ENCODE peak calls at places on chromosomes 7 and 10, in five cellular contexts. One of them, this sample, is unnamed.

GRCh38 chr10:132443605-132443997 is 46.6 kb downstream of the PWWP2B start:
- DNase-seq in AG09309: no peak
- DNase-seq in fibroblast of lung: peak
- DNase-seq in SW 1271: no peak
- DNase-seq in myocyte: no peak
- DNase-seq in this sample: no peak

GRCh38 chr7:73332447-73332846 is 4.5 kb downstream of the FKBP6 start:
- DNase-seq in AG09309: no peak
- DNase-seq in fibroblast of lung: no peak
- DNase-seq in SW 1271: no peak
- DNase-seq in myocyte: no peak
- DNase-seq in this sample: no peak

GRCh38 chr7:47529826-47530555 is 51.9 kb downstream of the TNS3 start:
- DNase-seq in AG09309: no peak
- DNase-seq in fibroblast of lung: no peak
- DNase-seq in SW 1271: no peak
- DNase-seq in myocyte: no peak
- DNase-seq in this sample: no peak

GRCh38 chr7:51263631-51264484 is 52.8 kb downstream of the COBL start:
- DNase-seq in AG09309: no peak
- DNase-seq in fibroblast of lung: no peak
- DNase-seq in SW 1271: no peak
- DNase-seq in myocyte: no peak
- DNase-seq in this sample: no peak

GRCh38 chr10:16441106-16441850 is 4.5 kb downstream of the PTER start:
- DNase-seq in AG09309: peak
- DNase-seq in fibroblast of lung: no peak
- DNase-seq in SW 1271: no peak
- DNase-seq in myocyte: no peak
- DNase-seq in this sample: peak

GRCh38 chr10:19816420-19817250 is at the start of gene PLXDC2:
- DNase-seq in AG09309: no peak
- DNase-seq in fibroblast of lung: peak
- DNase-seq in SW 1271: no peak
- DNase-seq in myocyte: peak
- DNase-seq in this sample: peak

GRCh38 chr7:47361746-47362215 is 220.1 kb downstream of the TNS3 start:
- DNase-seq in AG09309: peak
- DNase-seq in fibroblast of lung: peak
- DNase-seq in SW 1271: no peak
- DNase-seq in myocyte: peak
- DNase-seq in this sample: peak

GRCh38 chr10:8049874-8050560 is 4.5 kb upstream of the GATA3 start:
- DNase-seq in AG09309: no peak
- DNase-seq in fibroblast of lung: no peak
- DNase-seq in SW 1271: no peak
- DNase-seq in myocyte: no peak
- DNase-seq in this sample: no peak

GRCh38 chr10:75770634-75771081 is 339.2 kb downstream of the LRMDA start:
- DNase-seq in AG09309: no peak
- DNase-seq in fibroblast of lung: peak
- DNase-seq in SW 1271: no peak
- DNase-seq in myocyte: no peak
- DNase-seq in this sample: peak

GRCh38 chr7:100106633-100107032 is 5.2 kb downstream of the AP4M1 start:
- DNase-seq in AG09309: no peak
- DNase-seq in fibroblast of lung: no peak
- DNase-seq in SW 1271: no peak
- DNase-seq in myocyte: no peak
- DNase-seq in this sample: no peak

GRCh38 chr7:99949645-99950228 is 20.3 kb upstream of the GJC3 start:
- DNase-seq in AG09309: no peak
- DNase-seq in fibroblast of lung: peak
- DNase-seq in SW 1271: no peak
- DNase-seq in myocyte: peak
- DNase-seq in this sample: no peak

GRCh38 chr10:103678104-103678526 is 177.3 kb downstream of the SH3PXD2A start:
- DNase-seq in AG09309: peak
- DNase-seq in fibroblast of lung: peak
- DNase-seq in SW 1271: no peak
- DNase-seq in myocyte: peak
- DNase-seq in this sample: peak

GRCh38 chr10:96357038-96357620 is 1.7 kb downstream of the OPALIN start:
- DNase-seq in AG09309: no peak
- DNase-seq in fibroblast of lung: no peak
- DNase-seq in SW 1271: no peak
- DNase-seq in myocyte: no peak
- DNase-seq in this sample: no peak

GRCh38 chr10:121236621-121237020 is 361.6 kb downstream of the FGFR2 start:
- DNase-seq in AG09309: no peak
- DNase-seq in fibroblast of lung: no peak
- DNase-seq in SW 1271: no peak
- DNase-seq in myocyte: no peak
- DNase-seq in this sample: no peak